ENCODE peak calls at places on chromosomes 4 and X, in eight cellular contexts. C, R, O, I, N, S, L and F are unnamed samples.

GRCh38 chrX:103793541-103793932 is 16.9 kb downstream of the PLP1 start:
- DNase-seq in C (no peak), N (no peak), R (no peak), L (no peak), O (no peak), I (no peak), S (no peak), F (no peak)

GRCh38 chrX:118566359-118566758 is 70.7 kb downstream of the DOCK11 start:
- DNase-seq in S (no peak), L (peak), R (peak), I (no peak), C (no peak), N (no peak), O (no peak), F (no peak)

GRCh38 chr4:184267673-184268573 is 50.2 kb upstream of the ENPP6 start:
- DNase-seq in O (no peak), C (peak), N (peak), R (peak), L (peak), I (no peak), S (peak), F (no peak)

GRCh38 chr4:84894621-84895020 is 71.9 kb downstream of the WDFY3 start:
- DNase-seq in R (no peak), C (no peak), S (no peak), O (no peak), L (no peak), I (no peak), N (no peak), F (no peak)

GRCh38 chr4:183175631-183176232 is 76.7 kb downstream of the WWC2 start:
- DNase-seq in N (no peak), R (no peak), O (no peak), C (no peak), I (no peak), S (peak), L (peak), F (peak)

GRCh38 chr4:147981305-147981704 is 249.4 kb downstream of the ARHGAP10 start:
- DNase-seq in O (no peak), S (no peak), I (no peak), C (no peak), N (no peak), R (no peak), L (peak), F (no peak)

GRCh38 chrX:109774136-109774535 is 41.1 kb upstream of the ACSL4 start:
- DNase-seq in R (no peak), O (no peak), C (no peak), L (peak), S (no peak), I (no peak), N (no peak), F (no peak)

GRCh38 chrX:38768079-38768478 is 33.2 kb upstream of the MID1IP1 start:
- DNase-seq in O (no peak), C (no peak), L (peak), I (peak), R (peak), S (no peak), N (peak), F (peak)

GRCh38 chr4:13298655-13299054 is 185.5 kb downstream of the RAB28 start:
- DNase-seq in R (no peak), N (no peak), C (peak), I (no peak), S (no peak), O (no peak), L (no peak), F (no peak)

GRCh38 chrX:72129661-72130060 is 2.1 kb downstream of the RTL5 start:
- DNase-seq in N (no peak), I (no peak), S (no peak), O (no peak), L (no peak), C (no peak), R (no peak), F (no peak)

GRCh38 chrX:93673869-93674271 is at the start of gene FAM133A:
- DNase-seq in S (no peak), R (peak), O (no peak), I (peak), C (no peak), L (peak), N (peak), F (peak)

GRCh38 chr4:15898902-15899301 is 39.6 kb downstream of the FGFBP1 start:
- DNase-seq in S (no peak), I (no peak), O (no peak), R (no peak), C (no peak), N (no peak), L (no peak), F (no peak)

GRCh38 chrX:17597836-17598434 is 139.4 kb upstream of the SCML1 start:
- DNase-seq in S (no peak), L (no peak), O (peak), C (peak), R (no peak), I (no peak), N (peak), F (no peak)

GRCh38 chr4:7659429-7660175 is 224.9 kb upstream of the PSAPL1 start:
- DNase-seq in S (no peak), C (no peak), R (no peak), N (no peak), I (no peak), L (no peak), O (no peak), F (no peak)

GRCh38 chr4:187586892-187587291 is 408.7 kb upstream of the ZFP42 start:
- DNase-seq in N (no peak), R (no peak), I (no peak), S (no peak), C (no peak), O (no peak), L (no peak), F (no peak)

GRCh38 chr4:181819951-181820350 is 423.3 kb upstream of the TENM3 start:
- DNase-seq in O (no peak), C (no peak), N (peak), R (peak), S (no peak), L (no peak), I (no peak), F (no peak)

GRCh38 chr4:2241003-2241402 is 918 bp downstream of the HAUS3 start:
- DNase-seq in S (no peak), N (no peak), R (no peak), L (no peak), I (no peak), O (no peak), C (no peak), F (no peak)

GRCh38 chrX:46506076-46506475 is 39.1 kb downstream of the ZNF674 start:
- DNase-seq in I (no peak), R (no peak), C (no peak), N (no peak), S (no peak), L (no peak), O (no peak), F (no peak)

GRCh38 chrX:131393426-131393825 is 104.3 kb upstream of the IGSF1 start:
- DNase-seq in I (no peak), O (no peak), C (no peak), R (no peak), N (peak), S (no peak), L (no peak), F (no peak)

GRCh38 chr4:140523370-140523856 is 555 bp upstream of the ELMOD2 start:
- DNase-seq in S (no peak), I (no peak), O (no peak), R (no peak), N (no peak), L (no peak), C (no peak), F (no peak)

GRCh38 chrX:44244008-44244407 is 99.5 kb downstream of the EFHC2 start:
- DNase-seq in R (no peak), S (peak), O (no peak), N (no peak), I (peak), L (peak), C (no peak), F (peak)

GRCh38 chrX:19571708-19572107 is 56.4 kb upstream of the MAP3K15 start:
- DNase-seq in R (no peak), S (no peak), O (no peak), C (no peak), I (no peak), L (no peak), N (no peak), F (no peak)

GRCh38 chr4:178198691-178199090 is 756.5 kb upstream of the AGA start:
- DNase-seq in O (no peak), I (no peak), C (no peak), S (peak), L (no peak), R (no peak), N (no peak), F (peak)

GRCh38 chrX:113370001-113370400 is 529.4 kb upstream of the AMOT start:
- DNase-seq in I (no peak), C (no peak), O (no peak), S (no peak), R (no peak), L (no peak), N (no peak), F (peak)

GRCh38 chr4:128725405-128725804 is 84.1 kb upstream of the JADE1 start:
- DNase-seq in R (no peak), C (no peak), I (no peak), S (no peak), O (no peak), N (no peak), L (no peak), F (no peak)

GRCh38 chr4:10296730-10297129 is 160.5 kb downstream of the ZNF518B start:
- DNase-seq in S (no peak), C (no peak), L (peak), R (no peak), O (peak), N (no peak), I (peak), F (peak)

GRCh38 chr4:149605601-149606378 is 209.9 kb downstream of the IQCM start:
- DNase-seq in R (peak), I (no peak), O (no peak), N (no peak), L (peak), C (no peak), S (peak), F (no peak)

GRCh38 chr4:153447175-153447887 is 18.8 kb upstream of the TMEM131L start:
- DNase-seq in I (no peak), N (no peak), S (no peak), R (peak), L (peak), C (no peak), O (no peak), F (no peak)

GRCh38 chr4:154559141-154559841 is 3.5 kb upstream of the FGB start:
- DNase-seq in S (peak), N (peak), C (no peak), I (peak), O (no peak), R (peak), L (peak), F (peak)

GRCh38 chr4:66639361-66639760 is 905.9 kb downstream of the CENPC start:
- DNase-seq in C (no peak), N (no peak), I (no peak), O (no peak), L (peak), S (peak), R (peak), F (no peak)

GRCh38 chrX:135893294-135893817 is at the start of the genes CT45A10 and SAGE1:
- DNase-seq in L (no peak), N (no peak), I (no peak), O (no peak), R (no peak), S (no peak), C (no peak), F (no peak)

GRCh38 chrX:101219840-101220191 is 230 bp downstream of the DRP2 start:
- DNase-seq in L (no peak), R (peak), C (no peak), I (no peak), S (no peak), N (peak), O (no peak), F (peak)

GRCh38 chrX:39974228-39974627 is 123.5 kb downstream of the BCOR start:
- DNase-seq in O (no peak), R (no peak), I (no peak), L (no peak), N (no peak), C (no peak), S (no peak), F (no peak)